ENCODE peak calls at places on chromosomes 2 and 18, in four cellular contexts. One of them, this sample, is unnamed.

GRCh38 chr2:126858991-126859390 is 39.7 kb upstream of the TEX51 start:
- DNase-seq in HL-60: no peak
- DNase-seq in prostate gland: no peak
- DNase-seq in H1: no peak
- DNase-seq in this sample: no peak

GRCh38 chr2:129914538-129915302 is 64.7 kb upstream of the RAB6C start:
- DNase-seq in prostate gland: no peak
- DNase-seq in H1: no peak
- DNase-seq in HL-60: no peak
- DNase-seq in this sample: no peak

GRCh38 chr2:54903736-54904554 is 146.3 kb downstream of the RTN4 start:
- DNase-seq in HL-60: peak
- DNase-seq in prostate gland: peak
- DNase-seq in H1: peak
- DNase-seq in this sample: peak

GRCh38 chr2:202009019-202009481 is 24.6 kb upstream of the FZD7 start:
- DNase-seq in HL-60: no peak
- DNase-seq in H1: no peak
- DNase-seq in prostate gland: no peak
- DNase-seq in this sample: no peak

GRCh38 chr18:63152791-63153190 is 166.8 kb downstream of the BCL2 start:
- DNase-seq in H1: no peak
- DNase-seq in HL-60: no peak
- DNase-seq in prostate gland: no peak
- DNase-seq in this sample: no peak

GRCh38 chr2:32721376-32721775 is 93.5 kb downstream of the TTC27 start:
- DNase-seq in HL-60: no peak
- DNase-seq in H1: no peak
- DNase-seq in prostate gland: no peak
- DNase-seq in this sample: no peak

GRCh38 chr2:95346738-95347671 is 49.9 kb downstream of the KCNIP3 start:
- DNase-seq in prostate gland: no peak
- DNase-seq in H1: no peak
- DNase-seq in HL-60: no peak
- DNase-seq in this sample: peak

GRCh38 chr2:70381235-70381634 is 79.4 kb upstream of the FAM136A start:
- DNase-seq in H1: no peak
- DNase-seq in HL-60: no peak
- DNase-seq in prostate gland: no peak
- DNase-seq in this sample: no peak

GRCh38 chr18:25592804-25593360 is 240.9 kb upstream of the ZNF521 start:
- DNase-seq in H1: no peak
- DNase-seq in HL-60: no peak
- DNase-seq in prostate gland: no peak
- DNase-seq in this sample: no peak

GRCh38 chr18:25275414-25276001 is 76.5 kb downstream of the ZNF521 start:
- DNase-seq in H1: no peak
- DNase-seq in prostate gland: no peak
- DNase-seq in HL-60: no peak
- DNase-seq in this sample: no peak

GRCh38 chr2:107525420-107525819 is 301.3 kb upstream of the RGPD4 start:
- DNase-seq in HL-60: no peak
- DNase-seq in prostate gland: no peak
- DNase-seq in H1: no peak
- DNase-seq in this sample: no peak

GRCh38 chr2:106183093-106183837 is 10.8 kb downstream of the UXS1 start:
- DNase-seq in HL-60: no peak
- DNase-seq in H1: no peak
- DNase-seq in prostate gland: no peak
- DNase-seq in this sample: no peak

GRCh38 chr18:38539373-38539772 is 973.8 kb upstream of the CELF4 start:
- DNase-seq in H1: no peak
- DNase-seq in HL-60: no peak
- DNase-seq in prostate gland: no peak
- DNase-seq in this sample: no peak

GRCh38 chr2:141557329-141558098 is 573.3 kb downstream of the LRP1B start:
- DNase-seq in prostate gland: no peak
- DNase-seq in HL-60: peak
- DNase-seq in H1: no peak
- DNase-seq in this sample: no peak

GRCh38 chr2:136381722-136382633 is 264.0 kb upstream of the CXCR4 start:
- DNase-seq in prostate gland: no peak
- DNase-seq in H1: no peak
- DNase-seq in HL-60: peak
- DNase-seq in this sample: no peak

GRCh38 chr18:13267517-13267916 is 49.0 kb downstream of the LDLRAD4 start:
- DNase-seq in HL-60: no peak
- DNase-seq in H1: no peak
- DNase-seq in prostate gland: no peak
- DNase-seq in this sample: no peak

GRCh38 chr18:23650963-23651927 is 11.5 kb downstream of the ANKRD29 start:
- DNase-seq in H1: no peak
- DNase-seq in HL-60: no peak
- DNase-seq in prostate gland: peak
- DNase-seq in this sample: no peak

GRCh38 chr2:142742301-142743214 is 134.9 kb upstream of the KYNU start:
- DNase-seq in HL-60: no peak
- DNase-seq in prostate gland: no peak
- DNase-seq in H1: no peak
- DNase-seq in this sample: no peak

GRCh38 chr2:48398285-48399135 is 131.4 kb upstream of the STON1 start:
- DNase-seq in HL-60: peak
- DNase-seq in prostate gland: no peak
- DNase-seq in H1: no peak
- DNase-seq in this sample: no peak

GRCh38 chr18:67938691-67939090 is 422.2 kb upstream of the DSEL start:
- DNase-seq in HL-60: no peak
- DNase-seq in prostate gland: no peak
- DNase-seq in H1: no peak
- DNase-seq in this sample: no peak

GRCh38 chr2:320561-320960 is 32.7 kb upstream of the ALKAL2 start:
- DNase-seq in H1: no peak
- DNase-seq in prostate gland: no peak
- DNase-seq in HL-60: no peak
- DNase-seq in this sample: no peak

GRCh38 chr2:200773083-200773482 is 38.6 kb upstream of the BZW1 start:
- DNase-seq in prostate gland: no peak
- DNase-seq in HL-60: no peak
- DNase-seq in H1: no peak
- DNase-seq in this sample: no peak

GRCh38 chr2:122754561-122754960 is 999.1 kb downstream of the TSN start:
- DNase-seq in prostate gland: no peak
- DNase-seq in H1: no peak
- DNase-seq in HL-60: peak
- DNase-seq in this sample: no peak

GRCh38 chr2:192060161-192060560 is 134.6 kb downstream of the TMEFF2 start:
- DNase-seq in H1: no peak
- DNase-seq in prostate gland: no peak
- DNase-seq in HL-60: no peak
- DNase-seq in this sample: no peak

GRCh38 chr2:96414161-96414713 is 78.7 kb downstream of the NCAPH start:
- DNase-seq in prostate gland: no peak
- DNase-seq in HL-60: no peak
- DNase-seq in H1: no peak
- DNase-seq in this sample: no peak

GRCh38 chr2:25149646-25150045 is 18.7 kb downstream of the POMC start:
- DNase-seq in prostate gland: no peak
- DNase-seq in HL-60: no peak
- DNase-seq in H1: no peak
- DNase-seq in this sample: no peak

GRCh38 chr2:233953106-233953801 is 36.1 kb downstream of the TRPM8 start:
- DNase-seq in H1: no peak
- DNase-seq in prostate gland: peak
- DNase-seq in HL-60: no peak
- DNase-seq in this sample: no peak

GRCh38 chr18:26696318-26696717 is 148.0 kb upstream of the KCTD1 start:
- DNase-seq in HL-60: no peak
- DNase-seq in H1: no peak
- DNase-seq in prostate gland: peak
- DNase-seq in this sample: no peak

GRCh38 chr2:215540646-215541045 is 104.8 kb upstream of the FN1 start:
- DNase-seq in H1: no peak
- DNase-seq in prostate gland: no peak
- DNase-seq in HL-60: no peak
- DNase-seq in this sample: no peak

GRCh38 chr18:78145096-78145495 is 834.5 kb upstream of the SALL3 start:
- DNase-seq in prostate gland: no peak
- DNase-seq in HL-60: no peak
- DNase-seq in H1: no peak
- DNase-seq in this sample: no peak

GRCh38 chr18:46265190-46266156 is 161.3 kb downstream of the HAUS1 start:
- DNase-seq in HL-60: no peak
- DNase-seq in H1: no peak
- DNase-seq in prostate gland: no peak
- DNase-seq in this sample: no peak

GRCh38 chr2:239014897-239015768 is 167.2 kb downstream of the TWIST2 start:
- DNase-seq in HL-60: no peak
- DNase-seq in H1: no peak
- DNase-seq in prostate gland: no peak
- DNase-seq in this sample: peak

GRCh38 chr2:69138247-69138754 is 125.3 kb downstream of the ANTXR1 start:
- DNase-seq in H1: no peak
- DNase-seq in HL-60: no peak
- DNase-seq in prostate gland: no peak
- DNase-seq in this sample: no peak
- H3K4me3 ChIP-seq in H1: no peak
- H3K4me3 ChIP-seq in HL-60: no peak
- H3K4me3 ChIP-seq in prostate gland: no peak
- H3K4me3 ChIP-seq in this sample: no peak

DNA sequence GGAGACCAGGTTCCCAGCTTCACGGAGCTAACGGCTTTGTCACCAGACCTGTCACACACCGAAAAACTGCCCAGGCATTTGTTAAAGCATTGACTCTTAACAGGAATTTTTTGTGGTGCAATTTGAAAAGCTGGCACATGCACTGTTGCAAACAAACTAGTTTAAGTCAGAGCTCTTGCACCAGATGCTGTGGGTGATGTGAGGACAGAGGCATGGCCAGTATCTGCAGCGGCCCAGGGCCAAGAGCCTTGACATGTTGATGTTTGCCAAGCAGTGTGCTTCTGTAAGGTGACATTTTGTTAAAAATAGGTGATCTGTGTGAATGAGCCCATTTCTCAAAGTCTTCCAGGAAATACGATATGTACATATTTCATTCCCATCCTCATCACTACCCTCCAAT is 142.5 kb downstream of the MTCL1 start:
- DNase-seq in HL-60: no peak
- DNase-seq in H1: no peak
- DNase-seq in prostate gland: no peak
- DNase-seq in this sample: peak
- TF ChIP-seq POLR2AphosphoS5 in HL-60: no peak
- TF ChIP-seq POLR2AphosphoS5 in H1: no peak
- TF ChIP-seq POLR2AphosphoS5 in prostate gland: no peak
- TF ChIP-seq POLR2AphosphoS5 in this sample: peak

DNA sequence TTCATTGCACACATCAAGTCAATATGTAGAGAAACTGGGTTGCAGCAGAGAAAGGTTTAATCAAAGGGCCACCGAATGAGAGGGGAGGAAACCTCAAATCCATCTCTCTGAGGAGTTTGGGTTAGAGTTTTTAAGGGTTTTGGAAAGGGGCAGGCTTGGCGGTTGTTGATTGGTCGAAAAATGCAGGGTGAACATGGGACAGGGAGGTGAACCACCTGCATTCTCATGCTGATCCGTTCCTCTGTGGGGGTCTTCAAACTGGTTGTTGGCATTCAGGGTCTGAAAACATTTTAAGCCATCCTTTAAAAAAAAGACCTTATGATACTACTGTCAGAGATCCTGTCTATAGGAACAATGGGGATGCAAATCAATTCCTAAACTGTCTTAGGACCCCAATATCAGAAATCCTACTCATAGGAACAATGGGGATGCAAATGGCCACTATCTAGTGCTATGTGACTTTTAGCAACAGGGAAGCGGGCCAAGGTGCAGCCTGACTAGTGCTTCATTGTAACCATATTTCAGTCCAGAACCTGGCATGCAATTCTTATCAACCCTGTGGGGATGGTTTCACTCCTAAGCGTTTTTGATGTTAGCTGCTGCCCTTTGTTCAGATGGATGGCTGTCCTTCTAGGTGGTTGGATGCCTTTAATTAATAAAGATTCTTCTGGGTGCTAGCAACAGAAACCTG is 120.1 kb upstream of the MGAT5 start:
- DNase-seq in HL-60: no peak
- DNase-seq in prostate gland: no peak
- DNase-seq in H1: no peak
- DNase-seq in this sample: no peak
- H3K4me3 ChIP-seq in HL-60: no peak
- H3K4me3 ChIP-seq in prostate gland: no peak
- H3K4me3 ChIP-seq in H1: peak
- H3K4me3 ChIP-seq in this sample: no peak

DNA sequence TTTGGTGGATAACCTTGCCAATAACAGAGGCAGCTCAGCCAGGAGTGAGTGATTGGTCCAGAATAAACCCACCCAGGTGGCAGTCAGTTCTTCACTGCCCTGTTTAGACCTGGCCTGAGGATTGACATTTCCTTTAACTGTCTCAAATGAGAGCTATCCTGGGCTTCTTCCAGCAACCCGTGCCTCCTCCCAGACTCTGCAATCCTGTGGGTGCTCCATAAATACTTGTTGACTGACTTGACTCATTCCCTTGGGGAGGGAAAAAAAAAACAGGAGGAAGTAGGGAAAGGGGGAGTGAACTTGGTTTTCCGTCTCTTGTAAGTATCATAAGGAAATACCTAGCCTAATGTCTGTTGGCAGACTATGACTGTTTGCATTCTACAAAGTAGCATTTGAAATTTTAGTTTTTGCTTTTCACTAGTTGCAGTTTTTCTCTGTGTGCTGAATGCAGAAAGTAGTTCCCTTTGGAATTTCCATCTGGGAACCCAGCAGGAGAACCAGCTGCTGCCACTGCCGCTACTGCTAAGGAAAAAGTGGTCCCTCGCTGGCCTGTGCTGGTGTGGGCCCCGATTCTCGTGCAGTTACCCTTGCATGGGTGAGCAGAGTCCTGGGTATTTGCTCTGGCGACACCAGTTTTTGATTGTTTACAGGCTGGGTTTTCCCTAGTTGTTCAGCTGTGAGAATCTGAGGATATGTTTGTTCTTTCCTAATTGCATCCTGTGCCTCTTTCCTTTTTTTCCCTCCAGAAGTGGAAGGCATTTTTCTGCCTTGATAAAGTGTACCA is 78.9 kb downstream of the TGOLN2 start:
- DNase-seq in H1: no peak
- DNase-seq in HL-60: no peak
- DNase-seq in prostate gland: peak
- DNase-seq in this sample: no peak
- TF ChIP-seq POLR2AphosphoS5 in H1: no peak
- TF ChIP-seq POLR2AphosphoS5 in HL-60: no peak
- TF ChIP-seq POLR2AphosphoS5 in prostate gland: peak
- TF ChIP-seq POLR2AphosphoS5 in this sample: no peak

This sample was measured in sigmoid colon.